ENCODE peak calls at places on chromosome 6, in five cellular contexts. E is Kasumi-1; Y is stimulated activated CD4-positive, alpha-beta T cell treated with anti-CD3 and anti-CD28 coated beads, Interleukin-2, amount 100 ng/mL, for 4 hours; K is aorta; Z is CD8-positive, alpha-beta memory T cell. R is an unnamed sample.

GRCh38 chr6:2353412-2354137 is 108.2 kb upstream of the GMDS start:
- DNase-seq in Y (peak), Z (peak), E (peak), K (peak), R (peak)

GRCh38 chr6:157879873-157880254 is 56.8 kb downstream of the SNX9 start:
- DNase-seq in E (no peak), Y (no peak), Z (no peak), K (no peak), R (no peak)

GRCh38 chr6:3913958-3914337 is 64.8 kb downstream of the FAM50B start:
- DNase-seq in Z (no peak), K (no peak), Y (no peak), E (no peak), R (no peak)

GRCh38 chr6:122833229-122833556 is 44.1 kb downstream of the SMPDL3A start:
- DNase-seq in K (no peak), Y (no peak), Z (no peak), E (no peak), R (no peak)

GRCh38 chr6:27547157-27548075 is 74.5 kb upstream of the ZNF184 start:
- DNase-seq in Y (no peak), K (no peak), Z (no peak), E (no peak), R (no peak)

GRCh38 chr6:150208606-150209352 is 65.9 kb downstream of the PPP1R14C start:
- DNase-seq in Y (no peak), Z (no peak), K (no peak), E (no peak), R (no peak)

GRCh38 chr6:134464690-134465411 is 146.9 kb upstream of the SGK1 start:
- DNase-seq in Y (no peak), Z (no peak), E (no peak), K (no peak), R (no peak)

GRCh38 chr6:51528556-51528955 is 558.9 kb downstream of the PKHD1 start:
- DNase-seq in E (no peak), Z (no peak), K (no peak), Y (no peak), R (no peak)

GRCh38 chr6:24408719-24409410 is 6.1 kb downstream of the MRS2 start:
- DNase-seq in E (no peak), Z (no peak), Y (no peak), K (no peak), R (no peak)

GRCh38 chr6:134373282-134373922 is 55.5 kb upstream of the SGK1 start:
- DNase-seq in E (peak), K (no peak), Z (no peak), Y (no peak), R (no peak)

GRCh38 chr6:127833336-127833735 is 67.5 kb downstream of the THEMIS start:
- DNase-seq in Z (no peak), E (no peak), K (no peak), Y (no peak), R (no peak)

GRCh38 chr6:7264686-7265384 is 48.2 kb downstream of the SSR1 start:
- DNase-seq in E (no peak), K (no peak), Z (no peak), Y (no peak), R (no peak)

GRCh38 chr6:26215200-26216014 is 128.2 kb downstream of the HFE start:
- DNase-seq in K (no peak), Y (no peak), E (peak), Z (peak), R (no peak)

GRCh38 chr6:33878541-33878940 is 74.7 kb upstream of the MLN start:
- DNase-seq in Z (no peak), K (no peak), Y (no peak), E (no peak), R (no peak)

GRCh38 chr6:139109558-139109957 is 25.3 kb upstream of the HECA start:
- DNase-seq in Z (peak), Y (no peak), E (peak), K (no peak), R (peak)

GRCh38 chr6:42105714-42106662 is 36.4 kb downstream of the C6orf132 start:
- DNase-seq in E (no peak), K (no peak), Z (no peak), Y (no peak), R (no peak)